ENCODE peak calls at places on chromosomes 16 and 17, in five cellular contexts. A is HCT116, C is astrocyte, P is PC-3, M is GM23248. X is an unnamed sample. For H4K20me1, the result is how much of the 10 kb centered on the place peaks cover.

GRCh38 chr17:32277284-32277683 is 11.7 kb downstream of the RHBDL3 start:
- DNase-seq in A (no peak), C (peak), P (no peak), M (peak), X (no peak)

GRCh38 chr17:27849474-27850185 is 43.5 kb downstream of the LYRM9 start:
- DNase-seq in A (no peak), C (no peak), P (no peak), M (no peak), X (no peak)

GRCh38 chr17:2108170-2108569 is 53.3 kb downstream of the HIC1 start:
- DNase-seq in A (no peak), C (no peak), P (no peak), M (peak), X (no peak)

GRCh38 chr16:80899804-80900592 is 95.6 kb upstream of the CDYL2 start:
- DNase-seq in A (no peak), C (peak), P (peak), M (peak), X (no peak)

GRCh38 chr16:13231365-13231764 is 330.0 kb downstream of the SHISA9 start:
- DNase-seq in A (no peak), C (no peak), P (no peak), M (no peak), X (no peak)

GRCh38 chr16:4698321-4699029 is 5.1 kb downstream of the NUDT16L1 start:
- DNase-seq in A (no peak), C (no peak), P (no peak), M (no peak), X (no peak)

GRCh38 chr16:12215302-12216105 is 239.0 kb downstream of the SNX29 start:
- DNase-seq in A (no peak), C (no peak), P (no peak), M (no peak), X (peak)

GRCh38 chr17:7479389-7480192 is at the start of gene ZBTB4:
- DNase-seq in A (no peak), C (peak), P (peak), M (peak), X (peak)

GRCh38 chr16:58187092-58187491 is 10.8 kb downstream of the CSNK2A2 start:
- DNase-seq in A (no peak), C (peak), P (no peak), M (no peak), X (no peak)

GRCh38 chr17:82479602-82480001 is 21.1 kb downstream of the NARF start:
- DNase-seq in A (no peak), C (no peak), P (no peak), M (no peak), X (no peak)

GRCh38 chr17:82480345-82480744 is 21.8 kb downstream of the NARF start:
- DNase-seq in A (no peak), C (no peak), P (no peak), M (no peak), X (no peak)

GRCh38 chr17:82470065-82470464 is 11.5 kb downstream of the NARF start:
- DNase-seq in A (no peak), C (no peak), P (no peak), M (no peak), X (no peak)

GRCh38 chr17:82477934-82478333 is 19.4 kb downstream of the NARF start:
- DNase-seq in A (no peak), C (peak), P (no peak), M (no peak), X (no peak)

GRCh38 chr17:82475458-82475857 is 16.9 kb downstream of the NARF start:
- DNase-seq in A (no peak), C (no peak), P (peak), M (no peak), X (no peak)
- H4K20me1 ChIP-seq in A (under half), C (under half), P (under half), M (under half), X (under half)

DNA sequence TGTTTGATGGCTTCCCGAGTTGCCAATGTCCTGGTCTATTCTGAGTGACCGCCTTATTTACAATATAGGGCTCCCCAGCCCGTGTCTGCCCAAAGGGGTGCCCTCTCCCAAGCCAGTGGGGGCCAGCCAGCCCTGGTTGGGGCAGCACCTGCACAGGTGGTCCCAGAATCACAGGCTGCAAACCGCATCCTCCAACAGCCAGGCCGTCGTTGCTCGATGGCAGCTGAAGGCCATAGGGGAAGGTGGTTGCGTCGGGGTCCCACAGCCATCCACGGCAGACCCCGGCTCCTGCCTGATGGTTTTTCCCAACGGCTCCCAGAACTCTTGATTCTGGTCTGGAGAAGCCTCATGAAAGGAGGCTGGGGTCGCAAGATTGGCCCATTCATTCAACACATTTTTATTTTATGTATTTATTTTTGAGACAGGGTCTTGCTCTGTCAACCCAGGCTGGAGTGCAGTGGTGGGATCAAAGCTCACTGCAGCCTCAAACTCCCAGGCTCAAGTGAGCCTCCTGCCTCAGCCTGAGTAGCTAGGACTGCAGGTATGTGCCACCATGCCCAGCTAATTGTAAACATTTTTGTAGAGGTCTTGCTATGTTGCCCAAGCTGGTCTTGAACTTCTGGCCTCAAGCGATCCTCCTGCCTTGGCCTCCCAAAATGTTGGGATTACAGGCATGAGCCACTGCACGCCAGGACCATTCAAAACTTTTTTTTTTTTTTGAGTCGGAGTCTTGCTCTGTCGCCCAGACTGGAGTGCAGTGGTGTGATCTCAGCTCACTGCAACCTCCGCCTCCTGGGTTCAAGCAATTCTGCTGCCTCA is 79.0 kb upstream of the TOB1 start:
- DNase-seq in A (no peak), C (no peak), P (no peak), M (no peak), X (no peak)
- H2AFZ ChIP-seq in A (no peak), C (no peak), P (peak), M (peak), X (peak)

GRCh38 chr17:78723957-78724356 is 58.1 kb downstream of the CYTH1 start:
- DNase-seq in A (no peak), C (no peak), P (no peak), M (no peak), X (no peak)

GRCh38 chr17:78725448-78726021 is 56.5 kb downstream of the CYTH1 start:
- DNase-seq in A (no peak), C (no peak), P (no peak), M (no peak), X (peak)

GRCh38 chr17:78724999-78725398 is 57.1 kb downstream of the CYTH1 start:
- DNase-seq in A (no peak), C (no peak), P (no peak), M (no peak), X (no peak)

GRCh38 chr17:78723001-78723796 is 58.9 kb downstream of the CYTH1 start:
- DNase-seq in A (no peak), C (peak), P (no peak), M (peak), X (no peak)

GRCh38 chr17:78724544-78724943 is 57.5 kb downstream of the CYTH1 start:
- DNase-seq in A (no peak), C (no peak), P (no peak), M (no peak), X (no peak)
- H4K20me1 ChIP-seq in A (under half), C (half or more), P (under half), M (under half), X (half or more)

GRCh38 chr16:89200850-89201466 is 621 bp upstream of the SLC22A31 start:
- DNase-seq in A (no peak), C (no peak), P (no peak), M (no peak), X (no peak)
- H2AFZ ChIP-seq in A (no peak), C (peak), P (no peak), M (no peak), X (no peak)

GRCh38 chr17:81406117-81406953 is 11.1 kb downstream of the BAHCC1 start:
- DNase-seq in A (no peak), C (no peak), P (no peak), M (no peak), X (no peak)
- H4K20me1 ChIP-seq in A (under half), C (under half), P (under half), M (under half), X (under half)

X was measured in DND-41.